ENCODE peak calls at places on chromosome 7, in eight cellular contexts. R, J, L, B, K, S, W and T are unnamed samples.

GRCh38 chr7:93551063-93551895 is 23.2 kb downstream of the CALCR start:
- DNase-seq in B (no peak), K (no peak), J (no peak), R (peak), L (no peak), W (no peak), S (no peak), T (peak)

GRCh38 chr7:154884348-154884920 is 118.5 kb downstream of the PAXIP1 start:
- DNase-seq in R (no peak), S (no peak), J (no peak), W (no peak), K (no peak), L (no peak), B (no peak), T (no peak)

GRCh38 chr7:35793225-35793579 is 7.7 kb upstream of the SEPTIN7 start:
- DNase-seq in L (no peak), S (no peak), R (no peak), J (no peak), W (no peak), B (no peak), K (no peak), T (no peak)

GRCh38 chr7:133434246-133434865 is 181.5 kb downstream of the EXOC4 start:
- DNase-seq in J (no peak), W (no peak), S (no peak), K (no peak), B (no peak), R (no peak), L (peak), T (peak)

GRCh38 chr7:93921190-93921585 is 347 bp upstream of the GNG11 start:
- DNase-seq in S (no peak), R (no peak), W (no peak), L (no peak), B (no peak), J (no peak), K (no peak), T (no peak)

GRCh38 chr7:68783671-68784070 is 814.6 kb upstream of the AUTS2 start:
- DNase-seq in W (no peak), S (no peak), B (no peak), K (no peak), J (no peak), L (no peak), R (no peak), T (no peak)

GRCh38 chr7:2996141-2996540 is 47.5 kb downstream of the CARD11 start:
- DNase-seq in L (no peak), K (no peak), J (no peak), W (no peak), B (no peak), R (no peak), S (no peak), T (no peak)

GRCh38 chr7:48140001-48140681 is 31.1 kb upstream of the ABCA13 start:
- DNase-seq in R (no peak), L (no peak), J (no peak), S (no peak), K (peak), B (no peak), W (no peak), T (no peak)

GRCh38 chr7:135536160-135536559 is 21.6 kb upstream of the NUP205 start:
- DNase-seq in L (no peak), J (no peak), R (no peak), B (no peak), W (no peak), S (no peak), K (no peak), T (no peak)

GRCh38 chr7:18350678-18351077 is 144.9 kb upstream of the HDAC9 start:
- DNase-seq in B (no peak), S (no peak), W (no peak), K (no peak), R (no peak), J (no peak), L (no peak), T (no peak)

GRCh38 chr7:20141666-20142065 is 75.5 kb downstream of the MACC1 start:
- DNase-seq in W (no peak), S (no peak), J (no peak), L (peak), B (peak), R (peak), K (no peak), T (peak)

GRCh38 chr7:74044366-74045350 is 16.7 kb downstream of the ELN start:
- DNase-seq in S (no peak), B (no peak), W (no peak), K (no peak), J (no peak), R (no peak), L (peak), T (no peak)

GRCh38 chr7:157384301-157384700 is 47.5 kb downstream of the DNAJB6 start:
- DNase-seq in R (no peak), S (no peak), W (no peak), J (no peak), L (no peak), K (no peak), B (no peak), T (no peak)